ENCODE peak calls at places on chromosomes 4 and X, in seven cellular contexts. One of them, this sample, is unnamed.

GRCh38 chr4:172007889-172008288 is 194.7 kb downstream of the GALNTL6 start:
- DNase-seq in GM12891: no peak
- DNase-seq in GM12892: no peak
- DNase-seq in breast epithelium: no peak
- DNase-seq in H1: no peak
- DNase-seq in vagina: no peak
- DNase-seq in HCT116: no peak
- DNase-seq in this sample: no peak

GRCh38 chr4:11743236-11743635 is 314.5 kb upstream of the HS3ST1 start:
- DNase-seq in GM12891: no peak
- DNase-seq in HCT116: no peak
- DNase-seq in breast epithelium: no peak
- DNase-seq in H1: no peak
- DNase-seq in vagina: no peak
- DNase-seq in GM12892: no peak
- DNase-seq in this sample: no peak

GRCh38 chr4:30903493-30903892 is 183.3 kb downstream of the PCDH7 start:
- DNase-seq in HCT116: no peak
- DNase-seq in breast epithelium: no peak
- DNase-seq in vagina: no peak
- DNase-seq in H1: no peak
- DNase-seq in GM12892: no peak
- DNase-seq in GM12891: no peak
- DNase-seq in this sample: no peak

GRCh38 chr4:66202870-66203269 is 532.6 kb upstream of the EPHA5 start:
- DNase-seq in H1: no peak
- DNase-seq in GM12892: no peak
- DNase-seq in breast epithelium: no peak
- DNase-seq in HCT116: no peak
- DNase-seq in GM12891: no peak
- DNase-seq in vagina: no peak
- DNase-seq in this sample: no peak

GRCh38 chr4:5041609-5042234 is 9.6 kb upstream of the STK32B start:
- DNase-seq in GM12892: no peak
- DNase-seq in vagina: no peak
- DNase-seq in breast epithelium: no peak
- DNase-seq in H1: no peak
- DNase-seq in HCT116: no peak
- DNase-seq in GM12891: no peak
- DNase-seq in this sample: no peak

GRCh38 chr4:19927381-19927780 is 324.3 kb upstream of the SLIT2 start:
- DNase-seq in GM12891: no peak
- DNase-seq in H1: no peak
- DNase-seq in HCT116: no peak
- DNase-seq in vagina: no peak
- DNase-seq in breast epithelium: no peak
- DNase-seq in GM12892: no peak
- DNase-seq in this sample: no peak

GRCh38 chr4:154421618-154422017 is 70.0 kb downstream of the DCHS2 start:
- DNase-seq in HCT116: no peak
- DNase-seq in breast epithelium: no peak
- DNase-seq in vagina: no peak
- DNase-seq in H1: no peak
- DNase-seq in GM12892: no peak
- DNase-seq in GM12891: no peak
- DNase-seq in this sample: no peak

GRCh38 chr4:1061747-1062146 is 50.3 kb downstream of the FGFRL1 start:
- DNase-seq in HCT116: no peak
- DNase-seq in vagina: no peak
- DNase-seq in H1: no peak
- DNase-seq in breast epithelium: no peak
- DNase-seq in GM12892: no peak
- DNase-seq in GM12891: no peak
- DNase-seq in this sample: no peak

GRCh38 chr4:93184093-93184492 is 644.5 kb upstream of the ATOH1 start:
- DNase-seq in GM12891: no peak
- DNase-seq in GM12892: no peak
- DNase-seq in vagina: no peak
- DNase-seq in breast epithelium: no peak
- DNase-seq in HCT116: no peak
- DNase-seq in H1: no peak
- DNase-seq in this sample: no peak

DNA sequence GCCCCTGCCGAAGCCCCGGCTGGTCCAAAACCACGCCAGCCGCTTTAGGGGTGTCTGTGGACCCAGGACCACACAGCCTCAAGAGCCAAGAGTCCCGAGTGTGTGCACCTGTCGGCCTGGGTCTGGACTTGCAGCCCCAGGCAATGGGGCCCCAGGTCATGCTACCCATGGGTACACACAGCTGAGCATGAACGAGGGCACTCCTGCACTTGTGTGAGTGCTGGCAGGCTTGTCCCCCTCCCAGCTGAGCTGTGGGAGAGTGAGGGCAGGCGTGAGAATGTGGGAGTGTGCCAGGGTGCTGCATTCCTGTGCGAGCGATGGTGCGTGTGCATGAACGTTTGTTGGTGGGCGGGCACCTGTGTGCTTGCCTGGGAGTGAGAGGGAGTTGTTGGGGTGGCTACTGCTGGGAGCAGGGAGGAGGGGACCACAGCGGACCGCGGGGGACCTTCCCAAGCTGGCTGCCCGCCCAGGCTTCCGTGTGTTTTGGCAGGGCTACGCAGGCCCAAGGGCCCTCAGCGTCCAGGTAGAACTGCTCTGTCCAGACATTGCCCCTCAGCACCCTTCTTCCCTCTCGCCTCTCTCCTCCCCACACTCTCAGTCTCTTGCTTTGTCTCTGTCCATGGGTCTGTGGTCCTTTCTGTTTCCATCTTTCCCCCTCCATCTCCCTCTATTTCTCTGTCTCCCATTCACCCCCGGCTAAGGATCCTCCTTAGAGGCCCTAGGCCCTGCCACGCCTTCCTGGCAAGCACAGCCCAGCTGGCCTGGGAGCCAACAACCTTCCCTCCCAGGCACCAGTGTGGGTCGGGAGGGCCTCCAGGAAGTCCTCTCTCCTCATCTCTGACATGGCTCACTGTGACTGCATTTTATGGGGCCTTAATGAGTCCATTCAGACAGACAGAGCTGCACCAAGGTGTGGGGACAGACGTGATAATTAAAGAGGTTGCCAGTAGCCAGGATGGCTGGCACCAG is 31.0 kb downstream of the BLOC1S4 start:
- DNase-seq in GM12891: no peak
- DNase-seq in breast epithelium: peak; percentile 57
- DNase-seq in vagina: no peak
- DNase-seq in GM12892: no peak
- DNase-seq in H1: no peak
- DNase-seq in HCT116: no peak
- DNase-seq in this sample: peak; percentile 86
- TF ChIP-seq POLR2AphosphoS5 in GM12891: no peak
- TF ChIP-seq POLR2AphosphoS5 in breast epithelium: no peak
- TF ChIP-seq POLR2AphosphoS5 in vagina: no peak
- TF ChIP-seq POLR2AphosphoS5 in GM12892: no peak
- TF ChIP-seq POLR2AphosphoS5 in H1: no peak
- TF ChIP-seq POLR2AphosphoS5 in HCT116: no peak
- TF ChIP-seq POLR2AphosphoS5 in this sample: no peak

GRCh38 chr4:110619001-110619350 is 3.9 kb downstream of the PITX2 start:
- DNase-seq in HCT116: no peak
- DNase-seq in breast epithelium: no peak
- DNase-seq in H1: no peak
- DNase-seq in vagina: no peak
- DNase-seq in GM12892: no peak
- DNase-seq in GM12891: no peak
- DNase-seq in this sample: no peak

GRCh38 chr4:110617095-110617494 is 5.8 kb downstream of the PITX2 start:
- DNase-seq in HCT116: no peak
- DNase-seq in H1: no peak
- DNase-seq in vagina: no peak
- DNase-seq in GM12892: no peak
- DNase-seq in GM12891: no peak
- DNase-seq in breast epithelium: no peak
- DNase-seq in this sample: no peak

GRCh38 chr4:110619401-110620247 is 3.3 kb downstream of the PITX2 start:
- DNase-seq in breast epithelium: no peak
- DNase-seq in GM12892: no peak
- DNase-seq in H1: no peak
- DNase-seq in HCT116: no peak
- DNase-seq in vagina: no peak
- DNase-seq in GM12891: no peak
- DNase-seq in this sample: peak; percentile 73

GRCh38 chr4:110616162-110617062 is 6.5 kb downstream of the PITX2 start:
- DNase-seq in vagina: no peak
- DNase-seq in breast epithelium: no peak
- DNase-seq in GM12892: no peak
- DNase-seq in HCT116: no peak
- DNase-seq in H1: no peak
- DNase-seq in GM12891: no peak
- DNase-seq in this sample: no peak

GRCh38 chr4:110618091-110619000 is 4.5 kb downstream of the PITX2 start:
- DNase-seq in HCT116: no peak
- DNase-seq in GM12891: no peak
- DNase-seq in H1: no peak
- DNase-seq in vagina: no peak
- DNase-seq in GM12892: no peak
- DNase-seq in breast epithelium: no peak
- DNase-seq in this sample: peak; percentile 57
- TF ChIP-seq POLR2A in HCT116: no peak
- TF ChIP-seq POLR2A in GM12891: no peak
- TF ChIP-seq POLR2A in H1: no peak
- TF ChIP-seq POLR2A in vagina: no peak
- TF ChIP-seq POLR2A in GM12892: no peak
- TF ChIP-seq POLR2A in breast epithelium: no peak
- TF ChIP-seq POLR2A in this sample: no peak

GRCh38 chrX:47618923-47619485 is 653 bp downstream of the SYN1 start:
- DNase-seq in HCT116: no peak
- DNase-seq in GM12891: no peak
- DNase-seq in vagina: peak; percentile 76
- DNase-seq in GM12892: no peak
- DNase-seq in breast epithelium: no peak
- DNase-seq in H1: no peak
- DNase-seq in this sample: no peak

GRCh38 chrX:47620303-47620685 is 637 bp upstream of the SYN1 start:
- DNase-seq in GM12892: no peak
- DNase-seq in HCT116: no peak
- DNase-seq in breast epithelium: no peak
- DNase-seq in H1: no peak
- DNase-seq in GM12891: no peak
- DNase-seq in vagina: peak; percentile 60
- DNase-seq in this sample: no peak

GRCh38 chrX:47621851-47622250 is 2.2 kb upstream of the SYN1 start:
- DNase-seq in GM12891: no peak
- DNase-seq in GM12892: no peak
- DNase-seq in breast epithelium: no peak
- DNase-seq in vagina: peak; percentile 58
- DNase-seq in HCT116: no peak
- DNase-seq in H1: no peak
- DNase-seq in this sample: no peak

GRCh38 chrX:47623540-47624027 is 3.9 kb upstream of the SYN1 start:
- DNase-seq in GM12891: no peak
- DNase-seq in H1: peak; percentile 73
- DNase-seq in vagina: no peak
- DNase-seq in GM12892: no peak
- DNase-seq in breast epithelium: no peak
- DNase-seq in HCT116: no peak
- DNase-seq in this sample: peak; percentile 52

DNA sequence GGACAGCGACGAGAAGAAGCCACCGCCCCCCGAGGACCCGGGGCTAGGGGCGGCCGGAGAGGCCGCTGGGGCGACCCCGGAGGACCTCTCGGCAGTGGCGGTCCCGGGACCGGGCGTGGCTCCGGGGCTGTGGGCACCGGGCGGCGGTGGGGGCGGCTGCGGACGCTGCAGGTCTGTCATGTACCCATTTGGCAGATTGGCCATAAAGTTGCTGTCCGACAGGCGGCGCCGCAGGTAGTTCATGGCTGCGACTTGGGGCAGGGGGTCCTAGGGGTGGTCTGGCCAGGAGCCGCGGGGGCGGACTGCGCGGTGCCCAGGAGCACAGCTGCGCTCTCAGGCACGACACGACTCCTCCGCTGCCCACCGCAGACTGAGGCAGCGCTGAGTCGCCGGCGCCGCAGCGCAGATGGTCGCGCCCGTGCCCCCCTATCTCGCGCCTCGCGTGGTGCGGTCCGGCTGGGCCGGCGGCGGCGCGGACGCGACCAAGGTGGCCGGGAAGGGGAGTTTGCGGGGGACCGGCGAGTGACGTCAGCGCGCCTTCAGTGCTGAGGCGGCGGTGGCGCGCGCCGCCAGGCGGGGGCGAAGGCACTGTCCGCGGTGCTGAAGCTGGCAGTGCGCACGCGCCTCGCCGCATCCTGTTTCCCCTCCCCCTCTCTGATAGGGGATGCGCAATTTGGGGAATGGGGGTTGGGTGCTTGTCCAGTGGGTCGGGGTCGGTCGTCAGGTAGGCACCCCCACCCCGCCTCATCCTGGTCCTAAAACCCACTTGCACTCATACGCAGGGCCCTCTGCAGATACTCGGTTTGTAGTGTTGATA is at the start of gene SYN1:
- DNase-seq in HCT116: peak; percentile 42
- DNase-seq in GM12892: peak; percentile 80
- DNase-seq in breast epithelium: peak; percentile 57
- DNase-seq in H1: peak; percentile 47
- DNase-seq in vagina: peak; percentile 70
- DNase-seq in GM12891: peak; percentile 84
- DNase-seq in this sample: peak; percentile 95
- TF ChIP-seq POLR2AphosphoS5 in HCT116: no peak
- TF ChIP-seq POLR2AphosphoS5 in GM12892: no peak
- TF ChIP-seq POLR2AphosphoS5 in breast epithelium: no peak
- TF ChIP-seq POLR2AphosphoS5 in H1: peak; percentile 79
- TF ChIP-seq POLR2AphosphoS5 in vagina: no peak
- TF ChIP-seq POLR2AphosphoS5 in GM12891: no peak
- TF ChIP-seq POLR2AphosphoS5 in this sample: peak; percentile 20

DNA sequence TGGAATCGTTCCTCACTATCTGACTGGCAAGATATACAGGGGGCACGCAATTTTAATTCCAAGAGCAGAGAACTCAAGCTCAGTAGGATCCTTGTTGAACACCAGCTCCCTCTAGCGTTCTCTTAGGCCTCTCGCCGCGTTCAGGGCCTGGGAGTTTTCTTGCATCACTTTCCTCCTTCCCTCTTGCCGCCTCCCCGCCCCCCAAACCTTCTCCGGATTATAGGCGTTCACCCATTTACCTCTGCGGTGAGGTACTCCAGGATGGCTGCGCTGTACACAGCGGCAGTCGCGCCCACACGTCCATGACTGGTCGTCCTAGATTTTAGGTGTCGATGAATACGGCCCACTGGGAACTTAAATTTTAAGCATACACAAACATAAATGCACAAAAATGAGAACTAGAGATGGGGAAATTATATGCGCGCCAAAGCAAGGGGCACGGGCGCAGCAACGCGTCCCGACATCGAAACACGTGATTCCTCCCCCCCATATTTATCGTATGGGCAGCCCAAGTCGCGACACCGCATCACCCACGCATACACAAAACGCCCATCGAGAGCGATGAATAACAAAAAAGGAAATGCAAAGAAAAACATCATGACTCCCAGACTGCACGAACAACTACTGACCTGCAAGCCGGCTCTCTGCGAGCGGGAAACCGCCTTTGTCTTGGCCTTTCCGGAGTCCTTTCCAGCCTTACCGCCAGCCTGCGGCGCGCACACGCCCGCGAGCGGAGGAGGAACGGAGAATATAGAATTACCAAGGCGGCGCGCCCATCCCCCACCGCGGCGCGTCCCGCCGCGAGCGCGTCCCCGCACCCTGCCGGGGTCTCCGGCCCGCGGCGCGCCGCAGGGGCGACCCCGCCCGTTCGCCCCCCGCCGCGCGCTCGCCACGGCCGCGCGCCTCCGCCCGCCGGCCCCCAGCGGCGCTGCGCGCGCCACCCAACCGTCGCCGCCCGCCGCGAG is 759 bp downstream of the H2AZ1 start:
- DNase-seq in vagina: peak; percentile 93
- DNase-seq in GM12891: peak; percentile 18
- DNase-seq in GM12892: peak; percentile 30
- DNase-seq in HCT116: peak; percentile 91
- DNase-seq in breast epithelium: peak; percentile 87
- DNase-seq in H1: peak; percentile 85
- DNase-seq in this sample: peak; percentile 96
- TF ChIP-seq POLR2A in vagina: no peak
- TF ChIP-seq POLR2A in GM12891: no peak
- TF ChIP-seq POLR2A in GM12892: no peak
- TF ChIP-seq POLR2A in HCT116: peak; percentile 25
- TF ChIP-seq POLR2A in breast epithelium: no peak
- TF ChIP-seq POLR2A in H1: peak; percentile 82
- TF ChIP-seq POLR2A in this sample: no peak